ENCODE peak calls at places on chromosome 2, in five cellular contexts. X, Z, Q, K and J are unnamed samples.

GRCh38 chr2:28276076-28276618 is 116.5 kb upstream of the FOSL2 start:
- DNase-seq in X (peak; percentile 27), Z (no peak), Q (no peak), K (no peak), J (no peak)

GRCh38 chr2:69118609-69119008 is 105.6 kb downstream of the ANTXR1 start:
- DNase-seq in X (no peak), Z (no peak), Q (no peak), K (no peak), J (no peak)

GRCh38 chr2:113117594-113118262 is 9.7 kb upstream of the IL1RN start:
- DNase-seq in X (no peak), Z (no peak), Q (no peak), K (no peak), J (no peak)

GRCh38 chr2:143823856-143824255 is 694.6 kb downstream of the ARHGAP15 start:
- DNase-seq in X (no peak), Z (no peak), Q (no peak), K (no peak), J (no peak)

GRCh38 chr2:231682546-231683291 is 25.6 kb upstream of the PTMA start:
- DNase-seq in X (peak; percentile 30), Z (no peak), Q (peak; percentile 35), K (peak; percentile 29), J (no peak)

GRCh38 chr2:236240228-236240990 is 23.8 kb downstream of the ASB18 start:
- DNase-seq in X (no peak), Z (peak; percentile 67), Q (no peak), K (no peak), J (no peak)

GRCh38 chr2:74834806-74835755 is 1.2 kb downstream of the HK2 start:
- DNase-seq in X (no peak), Z (no peak), Q (no peak), K (peak; percentile 17), J (no peak)

GRCh38 chr2:72914226-72915075 is 2.9 kb upstream of the EMX1 start:
- DNase-seq in X (no peak), Z (no peak), Q (no peak), K (no peak), J (no peak)

GRCh38 chr2:48560546-48561209 is 30.7 kb downstream of the STON1 start:
- DNase-seq in X (no peak), Z (no peak), Q (no peak), K (no peak), J (peak; percentile 36)

GRCh38 chr2:41963661-41964525 is 83.9 kb upstream of the PKDCC start:
- DNase-seq in X (peak; percentile 53), Z (no peak), Q (peak; percentile 72), K (peak; percentile 20), J (no peak)

GRCh38 chr2:7961550-7961949 is 720.3 kb upstream of the ID2 start:
- DNase-seq in X (no peak), Z (no peak), Q (no peak), K (no peak), J (no peak)

GRCh38 chr2:149038442-149039212 is at the start of gene LYPD6B:
- DNase-seq in X (no peak), Z (no peak), Q (peak; percentile 67), K (no peak), J (no peak)

GRCh38 chr2:48568551-48568950 is 38.6 kb downstream of the STON1 start:
- DNase-seq in X (no peak), Z (no peak), Q (no peak), K (no peak), J (no peak)

GRCh38 chr2:130967020-130967495 is 126.2 kb downstream of the FAM168B start:
- DNase-seq in X (no peak), Z (no peak), Q (no peak), K (no peak), J (no peak)

GRCh38 chr2:58620127-58620526 is 379.0 kb upstream of the FANCL start:
- DNase-seq in X (no peak), Z (no peak), Q (no peak), K (no peak), J (no peak)

GRCh38 chr2:52500561-52500960 is 1267.0 kb upstream of the CHAC2 start:
- DNase-seq in X (no peak), Z (no peak), Q (no peak), K (no peak), J (no peak)